ENCODE peak calls at places on chromosomes 7 and 10, in ten cellular contexts. E is PC-3, Y is NB4, I is psoas muscle, D is AG10803, B is choroid plexus epithelial cell, A is bronchial epithelial cell, W is tibial nerve, T is spleen, Z is GM12865. K is an unnamed sample.

GRCh38 chr10:119342017-119342734 is 134.8 kb downstream of the GRK5 start:
- DNase-seq in E (no peak), Y (no peak), I (peak; percentile 81), D (peak; percentile 56), B (no peak), A (no peak), W (peak; percentile 52), T (peak; percentile 74), Z (no peak), K (no peak)

GRCh38 chr7:55070271-55070743 is 51.5 kb downstream of the EGFR start:
- DNase-seq in E (no peak), Y (no peak), I (no peak), D (no peak), B (no peak), A (no peak), W (no peak), T (no peak), Z (no peak), K (no peak)

GRCh38 chr10:63935705-63936104 is 414.5 kb downstream of the REEP3 start:
- DNase-seq in E (peak; percentile 56), Y (peak; percentile 36), I (no peak), D (no peak), B (peak; percentile 28), A (peak; percentile 18), W (no peak), T (no peak), Z (peak; percentile 8), K (no peak)

GRCh38 chr7:4650471-4651047 is 31.5 kb upstream of the FOXK1 start:
- DNase-seq in E (no peak), Y (no peak), I (peak; percentile 57), D (peak; percentile 56), B (peak; percentile 64), A (no peak), W (no peak), T (no peak), Z (no peak), K (peak; percentile 35)

GRCh38 chr7:91570600-91570999 is 306.4 kb downstream of the FZD1 start:
- DNase-seq in E (no peak), Y (no peak), I (no peak), D (no peak), B (no peak), A (no peak), W (no peak), T (no peak), Z (no peak), K (no peak)

GRCh38 chr10:30495687-30496086 is 61.7 kb downstream of the MAP3K8 start:
- DNase-seq in E (peak; percentile 55), Y (no peak), I (no peak), D (no peak), B (no peak), A (peak; percentile 25), W (no peak), T (no peak), Z (no peak), K (no peak)

GRCh38 chr7:148704189-148704588 is 5.5 kb downstream of the CUL1 start:
- DNase-seq in E (no peak), Y (no peak), I (no peak), D (no peak), B (no peak), A (no peak), W (no peak), T (no peak), Z (no peak), K (no peak)

GRCh38 chr7:127997226-127997922 is 33.9 kb downstream of the LRRC4 start:
- DNase-seq in E (no peak), Y (no peak), I (no peak), D (peak; percentile 69), B (no peak), A (no peak), W (no peak), T (no peak), Z (no peak), K (no peak)

GRCh38 chr10:131838921-131839320 is 61.9 kb upstream of the PPP2R2D start:
- DNase-seq in E (no peak), Y (no peak), I (no peak), D (no peak), B (no peak), A (no peak), W (no peak), T (no peak), Z (no peak), K (no peak)

GRCh38 chr7:27030393-27031001 is 65.3 kb downstream of the HOXA1 start:
- DNase-seq in E (no peak), Y (no peak), I (no peak), D (no peak), B (no peak), A (no peak), W (no peak), T (no peak), Z (no peak), K (no peak)

GRCh38 chr10:110774069-110775021 is 97.4 kb upstream of the PDCD4 start:
- DNase-seq in E (peak; percentile 83), Y (peak; percentile 19), I (no peak), D (peak; percentile 70), B (peak; percentile 76), A (peak; percentile 97), W (no peak), T (no peak), Z (peak; percentile 96), K (no peak)

GRCh38 chr10:94630017-94630688 is 53.4 kb upstream of the CYP2C18 start:
- DNase-seq in E (peak; percentile 46), Y (peak; percentile 53), I (no peak), D (peak; percentile 26), B (peak; percentile 41), A (peak; percentile 40), W (no peak), T (no peak), Z (peak; percentile 37), K (no peak)

GRCh38 chr10:122648599-122649428 is 50.8 kb downstream of the C10orf120 start:
- DNase-seq in E (peak; percentile 50), Y (peak; percentile 58), I (peak; percentile 61), D (peak; percentile 27), B (peak; percentile 50), A (peak; percentile 43), W (no peak), T (peak; percentile 69), Z (peak; percentile 50), K (peak; percentile 50)

GRCh38 chr7:157046681-157047080 is 36.2 kb upstream of the MNX1 start:
- DNase-seq in E (peak; percentile 89), Y (no peak), I (no peak), D (peak; percentile 92), B (no peak), A (peak; percentile 93), W (no peak), T (no peak), Z (no peak), K (no peak)

DNA sequence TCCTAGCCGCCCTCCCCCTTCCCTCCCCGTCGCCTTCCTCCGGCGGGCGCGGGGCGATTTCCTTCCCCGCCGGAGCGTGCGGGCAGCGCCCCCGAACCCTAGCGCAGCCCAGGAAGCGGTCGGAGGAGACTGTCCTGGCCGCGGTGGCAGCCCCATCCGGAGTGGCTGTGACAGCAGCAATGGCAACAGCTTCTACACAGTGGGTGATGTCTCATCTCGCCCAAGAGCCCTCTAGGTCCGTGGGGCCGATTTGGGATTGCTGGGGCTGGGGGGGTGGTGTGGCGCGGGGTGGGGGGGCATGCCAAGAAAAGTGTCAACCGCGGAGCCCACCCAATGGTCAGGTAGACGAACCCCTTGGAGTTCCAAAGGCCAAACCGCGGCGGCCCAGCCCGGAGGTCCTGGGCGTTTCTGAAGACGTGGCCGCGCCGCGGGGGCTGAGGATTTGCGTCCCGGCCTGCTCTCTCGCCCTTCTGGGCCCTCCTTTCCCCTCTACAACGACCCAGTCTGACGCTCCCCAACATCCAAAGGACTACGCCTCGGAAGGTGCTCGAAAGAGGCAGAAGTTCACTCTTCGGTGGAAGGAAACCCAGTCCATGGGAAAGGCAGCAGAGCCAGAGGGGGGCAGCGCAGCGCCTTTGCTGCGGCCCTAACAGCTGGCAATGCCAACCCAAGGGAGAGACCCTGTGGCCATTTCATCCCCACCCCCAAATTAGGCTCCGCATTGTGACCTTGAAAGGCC is 603 bp upstream of the TWIST1 start:
- DNase-seq in E (peak; percentile 31), Y (peak; percentile 32), I (no peak), D (no peak), B (peak; percentile 62), A (no peak), W (no peak), T (peak; percentile 63), Z (no peak), K (no peak)
- TF ChIP-seq CTCF in E (peak; percentile 49), Y (no peak), I (no peak), D (peak; percentile 33), B (peak; percentile 54), A (no peak), W (no peak), T (no peak), Z (no peak), K (no peak)

GRCh38 chr7:134922730-134923704 is 63.3 kb upstream of the AGBL3 start:
- DNase-seq in E (no peak), Y (no peak), I (no peak), D (peak; percentile 41), B (no peak), A (no peak), W (no peak), T (no peak), Z (no peak), K (no peak)
- TF ChIP-seq CTCF in E (no peak), Y (no peak), I (no peak), D (no peak), B (no peak), A (no peak), W (no peak), T (no peak), Z (no peak), K (no peak)

GRCh38 chr10:44733743-44734488 is 177.2 kb upstream of the TMEM72 start:
- DNase-seq in E (peak; percentile 24), Y (no peak), I (no peak), D (no peak), B (no peak), A (no peak), W (no peak), T (no peak), Z (no peak), K (no peak)
- TF ChIP-seq CTCF in E (peak; percentile 52), Y (no peak), I (no peak), D (peak; percentile 14), B (peak; percentile 48), A (no peak), W (no peak), T (no peak), Z (no peak), K (peak; percentile 53)

GRCh38 chr10:33657913-33658312 is 323.4 kb upstream of the NRP1 start:
- DNase-seq in E (no peak), Y (no peak), I (no peak), D (no peak), B (no peak), A (no peak), W (no peak), T (no peak), Z (no peak), K (no peak)

GRCh38 chr10:33665512-33665911 is 331.0 kb upstream of the NRP1 start:
- DNase-seq in E (no peak), Y (no peak), I (no peak), D (peak; percentile 42), B (peak; percentile 77), A (peak; percentile 83), W (no peak), T (no peak), Z (no peak), K (no peak)

GRCh38 chr10:33660329-33660728 is 325.9 kb upstream of the NRP1 start:
- DNase-seq in E (no peak), Y (no peak), I (no peak), D (no peak), B (no peak), A (no peak), W (no peak), T (no peak), Z (no peak), K (no peak)

GRCh38 chr10:33664070-33664469 is 329.6 kb upstream of the NRP1 start:
- DNase-seq in E (no peak), Y (peak; percentile 25), I (no peak), D (peak; percentile 55), B (no peak), A (no peak), W (no peak), T (no peak), Z (no peak), K (no peak)

GRCh38 chr10:33661580-33662269 is 327.3 kb upstream of the NRP1 start:
- DNase-seq in E (peak; percentile 86), Y (peak; percentile 91), I (peak; percentile 83), D (peak; percentile 98), B (peak; percentile 56), A (peak; percentile 66), W (peak; percentile 30), T (peak; percentile 84), Z (peak; percentile 21), K (no peak)
- TF ChIP-seq CTCF in E (no peak), Y (no peak), I (no peak), D (peak; percentile 1), B (no peak), A (no peak), W (no peak), T (no peak), Z (no peak), K (no peak)